ENCODE peak calls at places on chromosomes 16 and 17, in ten cellular contexts. C is activated naive CD4-positive, alpha-beta T cell treated with Interleukin-2 at 50 U/mL for 16 hours; T is HCEC 1CT; U is CD4-positive, alpha-beta T cell; N is M059J; F is cardiac fibroblast; M is fibroblast of the aortic adventitia; R is left lobe of liver; O is transverse colon; Z is mucosa of gallbladder. A is an unnamed sample.

GRCh38 chr17:17511971-17512858 is 16.0 kb upstream of the RASD1 start:
- DNase-seq in T (peak; percentile 76), C (no peak), M (peak; percentile 93), U (no peak), N (peak; percentile 99), F (peak; percentile 77), R (no peak), O (no peak), Z (no peak), A (no peak)

GRCh38 chr16:22225060-22225459 is 19.0 kb downstream of the EEF2K start:
- DNase-seq in O (no peak), M (no peak), N (no peak), C (no peak), T (no peak), Z (no peak), R (no peak), U (no peak), F (no peak), A (no peak)

GRCh38 chr17:82160081-82160480 is 52.6 kb downstream of the CCDC57 start:
- DNase-seq in C (no peak), N (peak; percentile 12), U (no peak), Z (peak; percentile 38), R (no peak), O (no peak), T (peak; percentile 25), F (peak; percentile 42), M (no peak), A (no peak)

GRCh38 chr16:7284780-7285179 is 47.9 kb upstream of the RBFOX1 start:
- DNase-seq in T (no peak), U (no peak), R (no peak), M (no peak), Z (no peak), F (no peak), O (no peak), N (no peak), C (no peak), A (no peak)

GRCh38 chr17:68820825-68821481 is 134.2 kb downstream of the ABCA8 start:
- DNase-seq in T (no peak), N (no peak), Z (no peak), F (no peak), C (no peak), M (no peak), O (no peak), R (peak; percentile 91), U (no peak), A (no peak)

GRCh38 chr16:56226187-56226586 is 34.9 kb downstream of the GNAO1 start:
- DNase-seq in N (peak; percentile 4), O (no peak), C (no peak), M (peak; percentile 5), T (no peak), Z (no peak), R (peak; percentile 75), F (no peak), U (no peak), A (peak; percentile 16)

GRCh38 chr17:50817838-50818237 is 17.5 kb upstream of the WFIKKN2 start:
- DNase-seq in M (no peak), C (no peak), U (no peak), N (peak; percentile 58), R (no peak), Z (no peak), F (peak; percentile 41), O (no peak), T (no peak), A (no peak)

GRCh38 chr17:7251330-7252175 is at the start of gene CTDNEP1:
- DNase-seq in T (peak; percentile 98), Z (peak; percentile 99), R (peak; percentile 99), F (peak; percentile 100), N (peak; percentile 99), U (peak; percentile 96), C (peak; percentile 96), M (peak; percentile 100), O (peak; percentile 99), A (peak; percentile 99)

GRCh38 chr17:38575781-38576180 is 30.0 kb downstream of the SRCIN1 start:
- DNase-seq in U (no peak), C (no peak), N (no peak), Z (no peak), F (no peak), R (no peak), T (no peak), M (peak; percentile 18), O (no peak), A (no peak)

GRCh38 chr16:85586360-85587145 is 26.6 kb upstream of the GSE1 start:
- DNase-seq in O (peak; percentile 46), C (no peak), M (peak; percentile 33), U (no peak), Z (peak; percentile 30), R (no peak), N (no peak), T (no peak), F (no peak), A (no peak)

GRCh38 chr17:8212312-8213180 is 2.2 kb upstream of the AURKB start:
- DNase-seq in C (no peak), O (no peak), M (no peak), Z (no peak), F (peak; percentile 33), R (no peak), N (peak; percentile 52), U (no peak), T (peak; percentile 76), A (no peak)

GRCh38 chr17:6786618-6787017 is 10.6 kb downstream of the FBXO39 start:
- DNase-seq in Z (no peak), T (peak; percentile 74), C (no peak), U (no peak), F (peak; percentile 90), O (no peak), N (peak; percentile 84), R (no peak), M (peak; percentile 60), A (no peak)

GRCh38 chr17:44775136-44775837 is 16.5 kb downstream of the ADAM11 start:
- DNase-seq in Z (peak; percentile 98), F (peak; percentile 98), U (peak; percentile 98), C (peak; percentile 98), T (peak; percentile 96), R (peak; percentile 97), O (peak; percentile 99), N (peak; percentile 98), M (peak; percentile 95), A (no peak)

GRCh38 chr17:4175921-4176802 is 33.2 kb downstream of the CYB5D2 start:
- DNase-seq in R (no peak), Z (no peak), U (peak; percentile 38), M (no peak), F (no peak), T (no peak), N (peak; percentile 34), O (no peak), C (peak; percentile 48), A (peak; percentile 62)

GRCh38 chr17:78322858-78323455 is 36.9 kb downstream of the SOCS3 start:
- DNase-seq in F (peak; percentile 78), U (no peak), Z (no peak), O (peak; percentile 34), N (no peak), R (no peak), T (peak; percentile 10), M (no peak), C (no peak), A (no peak)

GRCh38 chr16:56987692-56988091 is 1.7 kb upstream of the NLRC5 start:
- DNase-seq in R (no peak), T (no peak), F (no peak), U (no peak), M (no peak), Z (no peak), N (no peak), O (no peak), C (no peak), A (no peak)

GRCh38 chr17:55348749-55349354 is 72.8 kb downstream of the MMD start:
- DNase-seq in N (peak; percentile 56), U (peak; percentile 16), Z (peak; percentile 50), F (peak; percentile 63), R (peak; percentile 57), C (peak; percentile 47), T (peak; percentile 34), O (peak; percentile 49), M (peak; percentile 64), A (peak; percentile 58)

GRCh38 chr17:1871743-1872142 is 41.9 kb downstream of the RPA1 start:
- DNase-seq in U (no peak), R (no peak), N (no peak), F (no peak), Z (no peak), O (no peak), C (no peak), T (no peak), M (no peak), A (peak; percentile 20)

GRCh38 chr17:63480826-63481487 is 4.1 kb downstream of the ACE start:
- DNase-seq in U (no peak), R (no peak), Z (no peak), T (no peak), F (no peak), C (no peak), O (no peak), N (no peak), M (no peak), A (no peak)

GRCh38 chr16:81629896-81630631 is 149.0 kb upstream of the PLCG2 start:
- DNase-seq in M (no peak), U (no peak), R (no peak), T (no peak), C (no peak), F (no peak), Z (no peak), N (no peak), O (no peak), A (no peak)

GRCh38 chr17:62627904-62628603 is 584 bp downstream of the MRC2 start:
- DNase-seq in T (peak; percentile 57), F (peak; percentile 77), N (peak; percentile 60), M (peak; percentile 82), Z (no peak), O (peak; percentile 28), R (no peak), C (peak; percentile 53), U (no peak), A (peak; percentile 58)

GRCh38 chr16:24051125-24051524 is 205.0 kb upstream of the CACNG3 start:
- DNase-seq in O (no peak), F (no peak), T (no peak), Z (no peak), U (no peak), C (no peak), M (no peak), N (no peak), R (no peak), A (no peak)

GRCh38 chr17:57603978-57604377 is 141.1 kb downstream of the CCDC182 start:
- DNase-seq in M (no peak), Z (peak; percentile 71), T (no peak), C (peak; percentile 70), O (peak; percentile 65), R (no peak), F (no peak), N (no peak), U (peak; percentile 64), A (peak; percentile 87)

GRCh38 chr16:88504489-88505404 is 51.7 kb downstream of the ZFPM1 start:
- DNase-seq in T (no peak), M (no peak), N (no peak), U (no peak), O (peak; percentile 46), Z (peak; percentile 87), F (no peak), C (no peak), R (peak; percentile 85), A (no peak)

A was measured in activated CD4-positive, alpha-beta memory T cell treated with anti-CD3 and anti-CD28 coated beads for 36 hours.